ENCODE peak calls at places on chromosome 3, in six cellular contexts. N is fibroblast of the aortic adventitia; U is GM12865; S is CD4-positive, CD25-positive, alpha-beta regulatory T cell; J is thoracic aorta; V is GM23248. R is an unnamed sample.

GRCh38 chr3:117524890-117525289 is 815.3 kb downstream of the TUSC7 start:
- DNase-seq in N (peak; percentile 71), U (no peak), S (no peak), J (no peak), V (peak; percentile 72), R (no peak)

GRCh38 chr3:126894516-126894915 is 88.4 kb upstream of the PLXNA1 start:
- DNase-seq in N (no peak), U (no peak), S (no peak), J (no peak), V (no peak), R (no peak)

GRCh38 chr3:129836381-129837056 is 57.0 kb downstream of the TMCC1 start:
- DNase-seq in N (peak; percentile 14), U (no peak), S (no peak), J (no peak), V (peak; percentile 22), R (no peak)

GRCh38 chr3:49370585-49371290 is 12.6 kb upstream of the GPX1 start:
- DNase-seq in N (no peak), U (no peak), S (no peak), J (no peak), V (no peak), R (no peak)

GRCh38 chr3:13595485-13595884 is 46.6 kb downstream of the FBLN2 start:
- DNase-seq in N (no peak), U (no peak), S (no peak), J (no peak), V (no peak), R (no peak)

GRCh38 chr3:178275793-178276192 is 260.4 kb upstream of the KCNMB2 start:
- DNase-seq in N (peak; percentile 20), U (no peak), S (no peak), J (no peak), V (peak; percentile 14), R (no peak)

GRCh38 chr3:52220380-52221026 is 4.9 kb downstream of the TLR9 start:
- DNase-seq in N (peak; percentile 80), U (peak; percentile 85), S (peak; percentile 87), J (peak; percentile 52), V (peak; percentile 77), R (peak; percentile 82)

GRCh38 chr3:99638244-99638948 is at the start of gene COL8A1:
- DNase-seq in N (peak; percentile 56), U (no peak), S (no peak), J (peak; percentile 57), V (peak; percentile 66), R (no peak)

GRCh38 chr3:77693147-77693546 is 653.2 kb downstream of the ROBO2 start:
- DNase-seq in N (no peak), U (no peak), S (no peak), J (no peak), V (no peak), R (no peak)

GRCh38 chr3:181726351-181727121 is 14.8 kb downstream of the SOX2 start:
- DNase-seq in N (no peak), U (no peak), S (no peak), J (no peak), V (no peak), R (no peak)
- H3K4me3 ChIP-seq in N (peak overlapping the region; percentile 42), U (peak overlapping the region; percentile 39), S (no peak overlapping the region), J (peak overlapping the region; percentile 63), V (no peak overlapping the region), R (no peak overlapping the region)

GRCh38 chr3:62874398-62875102 is 666 bp downstream of the CADPS start:
- DNase-seq in N (no peak), U (no peak), S (no peak), J (no peak), V (peak; percentile 39), R (no peak)

GRCh38 chr3:62876064-62876463 is 848 bp upstream of the CADPS start:
- DNase-seq in N (peak; percentile 22), U (peak; percentile 19), S (peak; percentile 2), J (no peak), V (peak; percentile 77), R (peak; percentile 21)

GRCh38 chr3:62873672-62874397 is 1.4 kb downstream of the CADPS start:
- DNase-seq in N (no peak), U (peak; percentile 9), S (no peak), J (no peak), V (peak; percentile 75), R (peak; percentile 6)

GRCh38 chr3:62872318-62872717 is 2.9 kb downstream of the CADPS start:
- DNase-seq in N (no peak), U (no peak), S (no peak), J (no peak), V (no peak), R (no peak)

GRCh38 chr3:62875103-62876002 is at the start of gene CADPS:
- DNase-seq in N (no peak), U (no peak), S (no peak), J (no peak), V (peak; percentile 78), R (no peak)
- H3K4me3 ChIP-seq in N (no peak within 1 kb of the TSS), U (no peak within 1 kb of the TSS), S (no peak within 1 kb of the TSS), J (peak within 1 kb of the TSS; percentile 64), V (peak within 1 kb of the TSS; percentile 75), R (no peak within 1 kb of the TSS)

GRCh38 chr3:182575941-182576340 is 217.4 kb upstream of the ATP11B start:
- DNase-seq in N (no peak), U (no peak), S (no peak), J (no peak), V (no peak), R (no peak)
- H3K4me3 ChIP-seq in N (no peak overlapping the region), U (no peak overlapping the region), S (no peak overlapping the region), J (no peak overlapping the region), V (no peak overlapping the region), R (no peak overlapping the region)

GRCh38 chr3:9602620-9603019 is 46.7 kb upstream of the MTMR14 start:
- DNase-seq in N (no peak), U (no peak), S (no peak), J (no peak), V (no peak), R (no peak)

GRCh38 chr3:9606108-9606507 is 43.2 kb upstream of the MTMR14 start:
- DNase-seq in N (no peak), U (no peak), S (no peak), J (no peak), V (no peak), R (no peak)

GRCh38 chr3:9598783-9599387 is 45.3 kb upstream of the LHFPL4 start:
- DNase-seq in N (no peak), U (no peak), S (no peak), J (no peak), V (no peak), R (no peak)

GRCh38 chr3:9595877-9596276 is 42.3 kb upstream of the LHFPL4 start:
- DNase-seq in N (no peak), U (no peak), S (no peak), J (no peak), V (no peak), R (no peak)

GRCh38 chr3:9600597-9600996 is 47.0 kb upstream of the LHFPL4 start:
- DNase-seq in N (no peak), U (peak; percentile 1), S (peak; percentile 11), J (no peak), V (peak; percentile 34), R (no peak)
- H3K4me3 ChIP-seq in N (peak overlapping the region; percentile 33), U (no peak overlapping the region), S (no peak overlapping the region), J (peak overlapping the region; percentile 59), V (peak overlapping the region; percentile 42), R (no peak overlapping the region)

GRCh38 chr3:136752046-136752326 is 192 bp downstream of the STAG1 start:
- DNase-seq in N (no peak), U (no peak), S (no peak), J (no peak), V (peak; percentile 84), R (no peak)
- H3K4me3 ChIP-seq in N (peak overlapping the region; percentile 79), U (peak overlapping the region; percentile 97), S (no peak overlapping the region), J (peak overlapping the region; percentile 94), V (peak overlapping the region; percentile 92), R (peak overlapping the region; percentile 75)

DNA sequence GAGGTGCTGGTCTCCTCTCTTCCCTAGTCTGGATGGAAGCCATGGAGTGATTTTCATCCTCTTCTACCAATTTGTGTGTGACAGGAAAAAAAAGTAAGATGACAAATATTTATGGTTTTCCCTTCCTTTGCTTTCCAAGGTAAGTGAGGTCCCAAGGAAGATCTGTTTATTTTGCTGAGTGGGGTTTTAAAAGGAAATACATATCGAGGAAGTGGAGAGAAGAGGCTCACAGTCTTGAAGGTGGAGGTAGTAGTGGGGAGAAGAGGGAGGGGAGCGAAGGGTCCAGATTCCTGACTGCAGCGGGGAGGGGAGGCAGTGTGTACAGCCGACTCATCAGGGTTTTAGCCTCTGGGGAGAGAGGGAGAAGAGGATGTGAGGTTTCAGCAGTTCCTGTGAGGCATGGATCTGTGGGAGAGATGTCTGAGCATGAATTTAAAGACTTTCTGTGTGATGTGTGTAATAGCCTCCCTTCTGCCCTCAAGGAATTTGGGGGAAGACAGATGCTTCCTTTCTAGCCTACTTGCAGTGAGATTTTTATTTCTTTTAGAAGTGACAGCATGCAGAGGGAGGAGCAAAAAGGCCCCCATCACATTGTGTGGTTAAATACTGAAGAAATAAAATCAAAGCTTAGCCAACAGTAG is 272.4 kb downstream of the THRB start:
- DNase-seq in N (peak; percentile 18), U (no peak), S (no peak), J (no peak), V (no peak), R (no peak)
- H3K4me3 ChIP-seq in N (no peak overlapping the region), U (no peak overlapping the region), S (no peak overlapping the region), J (peak overlapping the region; percentile 8), V (no peak overlapping the region), R (no peak overlapping the region)

DNA sequence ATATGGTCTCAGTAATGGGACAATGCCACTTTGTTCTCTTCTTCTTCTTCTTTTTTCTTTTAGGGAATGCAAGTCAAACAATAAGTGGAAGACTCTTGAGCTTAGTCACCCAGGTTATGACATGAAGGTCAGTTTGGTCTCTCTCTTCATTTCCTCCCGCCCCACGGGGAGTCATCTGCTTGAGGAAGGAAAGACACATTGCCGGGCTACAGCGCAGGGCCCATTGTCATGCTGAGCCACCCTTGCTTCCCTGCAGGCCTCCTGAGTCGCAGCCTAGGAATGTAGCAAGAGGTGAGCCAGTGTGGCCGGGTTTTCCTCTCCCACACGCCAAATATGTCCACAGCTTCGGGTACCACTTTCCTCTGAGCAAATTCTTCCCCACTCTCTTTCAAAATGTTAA is 47.6 kb downstream of the RAP2B start:
- DNase-seq in N (peak; percentile 73), U (no peak), S (no peak), J (peak; percentile 12), V (peak; percentile 88), R (no peak)
- H3K4me3 ChIP-seq in N (no peak overlapping the region), U (no peak overlapping the region), S (no peak overlapping the region), J (no peak overlapping the region), V (no peak overlapping the region), R (no peak overlapping the region)

GRCh38 chr3:36989000-36989399 is 3.9 kb downstream of the EPM2AIP1 start:
- DNase-seq in N (no peak), U (no peak), S (no peak), J (no peak), V (no peak), R (no peak)

GRCh38 chr3:36991147-36991546 is 1.8 kb downstream of the EPM2AIP1 start:
- DNase-seq in N (no peak), U (peak; percentile 68), S (peak; percentile 34), J (no peak), V (no peak), R (no peak)

GRCh38 chr3:36989568-36989967 is 3.4 kb downstream of the EPM2AIP1 start:
- DNase-seq in N (no peak), U (no peak), S (no peak), J (no peak), V (no peak), R (no peak)

GRCh38 chr3:36991923-36992805 is 767 bp downstream of the EPM2AIP1 start:
- DNase-seq in N (peak; percentile 64), U (peak; percentile 43), S (no peak), J (no peak), V (peak; percentile 80), R (no peak)

GRCh38 chr3:36988336-36988735 is 4.6 kb downstream of the EPM2AIP1 start:
- DNase-seq in N (no peak), U (no peak), S (peak; percentile 48), J (no peak), V (no peak), R (peak; percentile 67)
- H3K4me3 ChIP-seq in N (no peak overlapping the region), U (peak overlapping the region; percentile 88), S (peak overlapping the region; percentile 95), J (peak overlapping the region; percentile 90), V (no peak overlapping the region), R (no peak overlapping the region)

R was measured in Jurkat, Clone E6-1.